ENCODE peak calls at places on chromosomes 6 and 20, in five cellular contexts. K is endothelial cell, R is trophoblast cell, W is lower lobe of right lung, J is PC-3. Z is an unnamed sample.

GRCh38 chr6:30450908-30451818 is 38.1 kb upstream of the HLA-E start:
- DNase-seq in K (peak), R (peak), W (peak), J (no peak), Z (no peak)

GRCh38 chr6:84554069-84554468 is 210.3 kb downstream of the TBX18 start:
- DNase-seq in K (no peak), R (no peak), W (no peak), J (no peak), Z (no peak)

GRCh38 chr6:19662911-19663310 is 174.3 kb upstream of the ID4 start:
- DNase-seq in K (no peak), R (no peak), W (no peak), J (no peak), Z (no peak)

GRCh38 chr6:79833264-79833663 is 114.1 kb downstream of the ELOVL4 start:
- DNase-seq in K (no peak), R (peak), W (no peak), J (no peak), Z (no peak)

GRCh38 chr6:157148391-157149323 is 174.7 kb downstream of the TMEM242 start:
- DNase-seq in K (no peak), R (peak), W (no peak), J (peak), Z (peak)

GRCh38 chr6:149045404-149045803 is 272.1 kb upstream of the TAB2 start:
- DNase-seq in K (no peak), R (no peak), W (no peak), J (no peak), Z (no peak)

GRCh38 chr20:51510169-51510568 is 32.4 kb downstream of the NFATC2 start:
- DNase-seq in K (no peak), R (no peak), W (no peak), J (no peak), Z (no peak)

GRCh38 chr20:48716086-48716485 is 111.7 kb downstream of the PREX1 start:
- DNase-seq in K (no peak), R (no peak), W (no peak), J (no peak), Z (no peak)

GRCh38 chr20:461254-462198 is 807 bp downstream of the TBC1D20 start:
- DNase-seq in K (peak), R (peak), W (peak), J (peak), Z (peak)

GRCh38 chr6:3269412-3269975 is 10.7 kb downstream of the PSMG4 start:
- DNase-seq in K (no peak), R (no peak), W (no peak), J (no peak), Z (no peak)

GRCh38 chr6:163525926-163526325 is 111.4 kb downstream of the QKI start:
- DNase-seq in K (no peak), R (peak), W (no peak), J (no peak), Z (no peak)

GRCh38 chr20:38199506-38200390 is 34.7 kb upstream of the TGM2 start:
- DNase-seq in K (no peak), R (no peak), W (no peak), J (no peak), Z (peak)

GRCh38 chr20:9206486-9206885 is 137.6 kb downstream of the PLCB4 start:
- DNase-seq in K (no peak), R (no peak), W (no peak), J (no peak), Z (no peak)

GRCh38 chr6:72316675-72317380 is 305.0 kb upstream of the KCNQ5 start:
- DNase-seq in K (no peak), R (no peak), W (peak), J (no peak), Z (no peak)